ENCODE peak calls at places on chromosomes 6 and 20, in nine cellular contexts. P is mammary epithelial cell, W is HCT116, L is Panc1, D is adrenal gland, Z is transverse colon, E is stomach, G is A673, F is heart left ventricle. A is an unnamed sample.

GRCh38 chr20:1994627-1995026 is 769 bp upstream of the PDYN start:
- DNase-seq in L (no peak), G (no peak), D (no peak), Z (no peak), E (no peak), P (no peak), W (no peak), F (no peak), A (no peak)

GRCh38 chr6:139291813-139292619 is at the start of gene TXLNB:
- DNase-seq in Z (peak; percentile 78), P (peak; percentile 81), W (peak; percentile 6), L (no peak), D (peak; percentile 80), E (peak; percentile 59), G (no peak), F (peak; percentile 80), A (no peak)

GRCh38 chr6:109595998-109596397 is 95.0 kb downstream of the AK9 start:
- DNase-seq in F (no peak), L (no peak), D (no peak), P (peak; percentile 12), W (peak; percentile 18), G (peak; percentile 42), Z (no peak), E (no peak), A (no peak)

GRCh38 chr20:51156796-51157119 is 133.9 kb upstream of the KCNG1 start:
- DNase-seq in Z (no peak), F (no peak), P (no peak), L (no peak), E (no peak), D (no peak), G (peak; percentile 76), W (no peak), A (no peak)

GRCh38 chr6:129710722-129711631 is 1.0 kb upstream of the ARHGAP18 start:
- DNase-seq in P (no peak), W (no peak), F (no peak), Z (no peak), G (peak; percentile 24), E (no peak), L (no peak), D (no peak), A (no peak)

GRCh38 chr6:133746417-133746770 is 142.5 kb upstream of the TCF21 start:
- DNase-seq in E (no peak), D (no peak), P (no peak), G (no peak), F (no peak), W (no peak), L (no peak), Z (no peak), A (no peak)

GRCh38 chr6:139370707-139371345 is 3.6 kb downstream of the CITED2 start:
- DNase-seq in D (no peak), L (no peak), W (no peak), Z (no peak), G (no peak), P (no peak), E (no peak), F (no peak), A (no peak)

GRCh38 chr6:6781172-6781876 is 192.8 kb downstream of the LY86 start:
- DNase-seq in E (no peak), P (peak; percentile 79), F (no peak), Z (no peak), L (no peak), W (peak; percentile 68), G (peak; percentile 85), D (peak; percentile 93), A (no peak)

GRCh38 chr20:24690408-24690807 is 221.0 kb downstream of the SYNDIG1 start:
- DNase-seq in P (no peak), E (no peak), G (no peak), F (no peak), W (no peak), Z (no peak), D (no peak), L (no peak), A (no peak)

GRCh38 chr6:29424168-29424567 is 9.4 kb downstream of the OR12D1 start:
- DNase-seq in D (no peak), Z (no peak), L (no peak), E (no peak), W (no peak), P (no peak), F (no peak), G (no peak), A (no peak)
- TF ChIP-seq CTCF in D (no peak), Z (no peak), L (no peak), E (no peak), W (no peak), P (no peak), F (no peak), G (no peak), A (no peak)

GRCh38 chr6:29626948-29627761 is 5.8 kb downstream of the GABBR1 start:
- DNase-seq in E (no peak), Z (no peak), L (no peak), W (no peak), D (no peak), P (no peak), G (no peak), F (peak; percentile 29), A (peak; percentile 85)
- H3K27ac ChIP-seq in E (peak overlapping the region; percentile 84), Z (peak overlapping the region; percentile 85), L (no peak overlapping the region), W (no peak overlapping the region), D (peak overlapping the region; percentile 63), P (no peak overlapping the region), G (peak overlapping the region; percentile 87), F (peak overlapping the region; percentile 69), A (no peak overlapping the region)

GRCh38 chr20:63129991-63130653 is 85.8 kb downstream of the YTHDF1 start:
- DNase-seq in F (no peak), G (no peak), D (peak; percentile 3), E (no peak), P (no peak), Z (no peak), L (no peak), W (no peak), A (peak; percentile 83)
- TF ChIP-seq CTCF in F (no peak), G (no peak), D (no peak), E (no peak), P (no peak), Z (no peak), L (no peak), W (no peak), A (no peak)

GRCh38 chr20:45410887-45411286 is 2.8 kb downstream of the DBNDD2 start:
- DNase-seq in Z (no peak), P (no peak), G (no peak), E (no peak), D (no peak), L (no peak), W (no peak), F (no peak), A (peak; percentile 10)
- H3K27ac ChIP-seq in Z (peak overlapping the region; percentile 92), P (no peak overlapping the region), G (no peak overlapping the region), E (no peak overlapping the region), D (peak overlapping the region; percentile 59), L (no peak overlapping the region), W (no peak overlapping the region), F (peak overlapping the region; percentile 55), A (no peak overlapping the region)

GRCh38 chr20:54054516-54054915 is 15.9 kb downstream of the BCAS1 start:
- DNase-seq in E (no peak), G (no peak), Z (peak; percentile 36), D (no peak), W (no peak), F (no peak), P (peak; percentile 31), L (no peak), A (no peak)

GRCh38 chr20:54059691-54060364 is 10.6 kb downstream of the BCAS1 start:
- DNase-seq in D (no peak), G (no peak), W (no peak), F (no peak), E (no peak), L (no peak), P (no peak), Z (no peak), A (no peak)

GRCh38 chr20:54058420-54059139 is 11.8 kb downstream of the BCAS1 start:
- DNase-seq in Z (no peak), P (no peak), W (no peak), G (peak; percentile 59), F (no peak), E (no peak), D (no peak), L (no peak), A (no peak)

GRCh38 chr20:54061106-54061881 is 9.1 kb downstream of the BCAS1 start:
- DNase-seq in W (no peak), Z (no peak), D (no peak), F (no peak), G (no peak), P (peak; percentile 64), L (no peak), E (no peak), A (peak; percentile 31)

GRCh38 chr20:54056762-54057639 is 13.4 kb downstream of the BCAS1 start:
- DNase-seq in W (no peak), D (no peak), E (no peak), F (no peak), Z (no peak), L (no peak), P (no peak), G (no peak), A (no peak)
- TF ChIP-seq CTCF in W (peak; percentile 37), D (no peak), E (no peak), F (no peak), Z (no peak), L (peak; percentile 11), P (no peak), G (peak; percentile 37), A (no peak)